ENCODE peak calls at places on chromosomes 16 and 17, in four cellular contexts. Y, Z, L and G are unnamed samples.
A peak's percentile ranks its signal among the peaks of the same experiment; 100 is the strongest.

GRCh38 chr17:72388765-72389473 is 268.1 kb downstream of the SOX9 start:
- DNase-seq in Y (no peak), L (no peak), Z (no peak), G (no peak)

GRCh38 chr16:1293921-1294656 is 15.3 kb upstream of the UBE2I start:
- DNase-seq in L (no peak), Z (no peak), Y (no peak), G (no peak)

GRCh38 chr17:3534881-3535252 is 22.7 kb downstream of the TRPV3 start:
- DNase-seq in Y (no peak), L (no peak), Z (no peak), G (peak; percentile 34)

GRCh38 chr17:79800325-79801155 is 3.7 kb upstream of the CBX8 start:
- DNase-seq in Y (peak; percentile 45), Z (no peak), L (no peak), G (peak; percentile 77)

GRCh38 chr17:67049025-67049739 is 4.8 kb downstream of the CACNG1 start:
- DNase-seq in Y (peak; percentile 41), L (no peak), Z (no peak), G (no peak)

GRCh38 chr17:59511726-59512125 is 53.7 kb upstream of the DHX40 start:
- DNase-seq in Y (no peak), Z (no peak), L (no peak), G (no peak)

GRCh38 chr17:75695830-75696271 is 25.4 kb upstream of the ITGB4 start:
- DNase-seq in Y (no peak), Z (no peak), L (no peak), G (no peak)

GRCh38 chr17:77613627-77614026 is 344.9 kb upstream of the TNRC6C start:
- DNase-seq in Z (no peak), Y (no peak), L (no peak), G (no peak)

GRCh38 chr17:16061631-16062030 is 62.0 kb downstream of the TTC19 start:
- DNase-seq in Y (no peak), L (no peak), Z (no peak), G (no peak)

GRCh38 chr17:33015716-33016346 is 24.2 kb downstream of the SPACA3 start:
- DNase-seq in L (no peak), Y (no peak), Z (no peak), G (no peak)

GRCh38 chr17:38735161-38735997 is 5.2 kb downstream of the CISD3 start:
- DNase-seq in Y (peak; percentile 92), L (peak; percentile 82), Z (peak; percentile 33), G (peak; percentile 85)

GRCh38 chr16:30980068-30980371 is 5.0 kb upstream of the HSD3B7 start:
- DNase-seq in Y (no peak), Z (no peak), L (no peak), G (no peak)

GRCh38 chr17:28747046-28747691 is 3.4 kb downstream of the TRAF4 start:
- DNase-seq in Y (no peak), L (no peak), Z (no peak), G (no peak)

GRCh38 chr17:45973099-45973838 is 25.8 kb upstream of the STH start:
- DNase-seq in Y (no peak), Z (no peak), L (no peak), G (no peak)

GRCh38 chr16:70701998-70702397 is 16.1 kb upstream of the MTSS2 start:
- DNase-seq in Y (no peak), Z (no peak), L (no peak), G (no peak)

GRCh38 chr16:84985079-84986065 is 26.0 kb downstream of the ZDHHC7 start:
- DNase-seq in Y (no peak), Z (no peak), L (no peak), G (no peak)

DNA sequence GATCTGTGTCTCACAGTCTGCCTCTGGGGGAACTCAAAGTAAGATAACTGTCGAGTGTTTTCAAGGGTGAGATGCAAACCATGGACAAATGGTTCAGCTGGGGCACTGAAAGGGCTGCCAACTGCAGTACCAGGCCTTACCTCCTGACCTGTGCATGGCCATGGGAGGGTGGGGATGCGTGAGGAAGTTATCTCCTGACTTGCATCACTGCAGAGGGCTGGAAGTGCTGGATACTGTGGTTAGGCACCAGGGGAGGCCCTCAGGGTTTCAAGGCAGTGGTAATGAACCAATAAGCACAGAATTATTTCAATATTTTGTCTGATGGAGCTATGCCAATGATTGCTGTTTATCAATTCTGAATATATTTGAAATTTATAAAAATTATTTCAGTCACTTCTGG is 159.2 kb downstream of the CYLD start:
- DNase-seq in Z (no peak), Y (no peak), L (no peak), G (no peak)
- TF ChIP-seq FOXJ3 in Z (no peak), Y (no peak), L (no peak), G (no peak)

GRCh38 chr16:3389663-3390338 is 11.0 kb downstream of the ZSCAN32 start:
- DNase-seq in Y (no peak), L (peak; percentile 32), Z (no peak), G (no peak)
- TF ChIP-seq FOXJ3 in Y (no peak), L (no peak), Z (no peak), G (no peak)

GRCh38 chr17:21119945-21120249 is 6.9 kb upstream of the DHRS7B start:
- DNase-seq in Y (no peak), L (no peak), Z (no peak), G (no peak)
- TF ChIP-seq FOXJ3 in Y (no peak), L (no peak), Z (no peak), G (no peak)

DNA sequence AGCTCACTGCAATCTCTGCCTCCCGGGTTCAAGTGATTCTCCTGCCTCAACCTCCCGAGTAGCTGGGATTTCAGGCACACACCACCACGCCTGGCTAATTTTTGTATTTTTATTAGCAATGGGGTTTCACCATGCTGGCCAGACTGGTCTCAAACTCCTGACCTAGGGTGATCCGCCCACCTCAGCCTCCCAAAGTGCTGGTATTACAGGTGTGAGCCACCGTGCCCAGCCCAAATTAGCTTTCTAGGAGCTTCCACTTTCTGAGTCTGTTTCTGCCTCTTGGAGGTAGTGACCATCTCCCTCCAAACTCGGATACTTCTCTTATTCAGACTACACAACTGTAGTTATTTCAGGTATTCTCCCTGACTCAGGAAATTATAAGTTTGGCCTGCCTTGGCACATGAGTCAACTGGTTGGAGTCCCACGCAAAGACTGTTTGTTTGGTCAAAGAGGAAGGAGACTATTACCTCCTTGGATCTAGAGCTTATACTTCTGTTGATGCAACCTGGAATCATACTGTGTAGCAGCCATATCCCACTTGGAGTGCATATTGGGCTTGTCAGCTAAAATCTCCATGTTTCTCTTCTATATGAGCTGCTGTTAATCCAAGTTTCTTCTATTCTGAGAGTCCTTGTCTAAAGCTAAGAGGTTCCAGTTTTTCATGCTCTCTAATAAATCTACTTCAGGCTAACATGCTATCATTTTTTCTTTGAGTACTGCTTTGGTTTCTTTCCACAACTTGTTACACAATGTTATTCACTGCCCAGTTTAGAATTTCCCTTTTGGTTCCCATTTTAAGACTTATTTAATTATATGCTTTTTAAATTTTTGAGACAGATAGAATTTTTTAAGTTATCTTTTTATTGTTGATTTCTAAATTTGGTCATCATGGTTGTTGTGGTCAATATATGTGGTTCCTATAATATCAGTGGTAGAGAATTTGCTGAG is 7.5 kb downstream of the IL4R start:
- DNase-seq in Y (no peak), L (no peak), Z (no peak), G (no peak)
- TF ChIP-seq FOXJ3 in Y (no peak), L (no peak), Z (no peak), G (no peak)

DNA sequence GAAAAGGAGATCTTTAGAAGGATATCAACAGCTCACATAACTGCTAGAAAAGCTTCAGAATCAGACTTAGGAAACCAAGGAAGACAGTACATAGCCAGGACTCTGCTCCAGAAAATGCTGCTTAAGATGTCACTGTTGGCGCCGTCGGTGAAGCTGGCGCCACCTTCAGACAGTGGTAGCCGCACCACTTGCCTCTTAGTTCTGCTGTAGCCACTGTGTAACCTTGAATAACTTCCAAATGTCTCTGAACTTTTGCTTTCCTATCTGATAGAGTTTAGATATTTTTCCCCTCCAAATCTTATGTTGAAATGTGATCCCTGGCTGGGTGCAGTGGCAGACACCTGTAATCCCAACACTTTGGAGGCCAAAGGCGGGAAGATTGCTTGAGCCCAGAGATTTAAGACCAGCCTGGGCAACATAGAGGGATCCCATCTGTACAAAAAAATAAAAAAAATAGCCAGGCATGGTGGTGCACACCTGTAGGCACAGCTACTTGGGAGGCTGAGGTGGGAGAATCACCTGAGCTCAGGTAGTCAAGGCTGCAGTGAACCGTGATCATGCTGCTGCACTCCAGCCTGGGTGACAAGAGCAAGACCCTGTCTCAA is 6.3 kb upstream of the USP31 start:
- DNase-seq in Y (no peak), L (no peak), Z (no peak), G (peak; percentile 26)
- TF ChIP-seq FOXJ3 in Y (no peak), L (no peak), Z (no peak), G (no peak)